ENCODE peak calls at places on chromosomes 4 and X, in eight cellular contexts. P is fibroblast of the aortic adventitia, R is tibial artery, G is Caco-2, I is esophagus squamous epithelium, H is thoracic aorta, E is AG09309, K is IMR-90. S is an unnamed sample.

GRCh38 chr4:52833941-52834525 is 28.1 kb upstream of the RASL11B start:
- DNase-seq in P (peak; percentile 47), R (no peak), G (no peak), I (no peak), H (no peak), E (no peak), K (peak; percentile 25), S (peak; percentile 27)

GRCh38 chrX:29691044-29691443 is 524.3 kb upstream of the MAGEB2 start:
- DNase-seq in P (no peak), R (no peak), G (no peak), I (no peak), H (no peak), E (no peak), K (no peak), S (no peak)

GRCh38 chr4:182126567-182126966 is 116.6 kb upstream of the TENM3 start:
- DNase-seq in P (no peak), R (no peak), G (no peak), I (no peak), H (no peak), E (no peak), K (peak; percentile 60), S (no peak)

GRCh38 chrX:56728321-56728720 is 722 bp upstream of the NBDY start:
- DNase-seq in P (peak; percentile 30), R (no peak), G (no peak), I (no peak), H (no peak), E (no peak), K (no peak), S (peak; percentile 34)

GRCh38 chrX:119753639-119754257 is 4.6 kb upstream of the SOWAHD start:
- DNase-seq in P (peak; percentile 47), R (no peak), G (peak; percentile 19), I (no peak), H (no peak), E (no peak), K (peak; percentile 24), S (peak; percentile 61)

GRCh38 chrX:44431206-44431605 is 87.7 kb upstream of the EFHC2 start:
- DNase-seq in P (no peak), R (no peak), G (no peak), I (no peak), H (no peak), E (no peak), K (peak; percentile 16), S (no peak)

GRCh38 chr4:20028694-20029093 is 223.0 kb upstream of the SLIT2 start:
- DNase-seq in P (peak; percentile 65), R (no peak), G (no peak), I (no peak), H (no peak), E (no peak), K (peak; percentile 55), S (peak; percentile 45)

GRCh38 chr4:36394352-36394903 is 113.0 kb downstream of the DTHD1 start:
- DNase-seq in P (no peak), R (no peak), G (no peak), I (no peak), H (no peak), E (no peak), K (no peak), S (no peak)

GRCh38 chr4:183443609-183444148 is 757 bp upstream of the CDKN2AIP start:
- DNase-seq in P (no peak), R (no peak), G (no peak), I (no peak), H (peak; percentile 10), E (no peak), K (peak; percentile 52), S (peak; percentile 64)

GRCh38 chr4:138259296-138259695 is 17.1 kb upstream of the SLC7A11 start:
- DNase-seq in P (peak; percentile 44), R (no peak), G (no peak), I (no peak), H (no peak), E (no peak), K (no peak), S (no peak)

GRCh38 chr4:76745264-76745663 is 152.7 kb downstream of the SOWAHB start:
- DNase-seq in P (peak; percentile 38), R (no peak), G (no peak), I (no peak), H (no peak), E (no peak), K (peak; percentile 75), S (peak; percentile 76)

GRCh38 chr4:128600996-128601857 is 208.3 kb upstream of the JADE1 start:
- DNase-seq in P (peak; percentile 98), R (peak; percentile 80), G (peak; percentile 8), I (no peak), H (peak; percentile 43), E (peak; percentile 85), K (peak; percentile 97), S (peak; percentile 100)

GRCh38 chr4:53477666-53478065 is 100.2 kb downstream of the FIP1L1 start:
- DNase-seq in P (no peak), R (no peak), G (no peak), I (no peak), H (no peak), E (no peak), K (peak; percentile 28), S (no peak)

GRCh38 chr4:185774815-185775684 is 36.9 kb downstream of the SORBS2 start:
- DNase-seq in P (peak; percentile 79), R (peak; percentile 87), G (no peak), I (no peak), H (peak; percentile 8), E (peak; percentile 78), K (peak; percentile 74), S (peak; percentile 96)

GRCh38 chr4:6385288-6385687 is 87.1 kb downstream of the PPP2R2C start:
- DNase-seq in P (no peak), R (no peak), G (no peak), I (no peak), H (no peak), E (no peak), K (no peak), S (no peak)

GRCh38 chrX:43140546-43140945 is 362.6 kb upstream of the PPP1R2C start:
- DNase-seq in P (no peak), R (no peak), G (no peak), I (no peak), H (no peak), E (no peak), K (no peak), S (no peak)

GRCh38 chrX:107117993-107118321 is 665 bp downstream of the RBM41 start:
- DNase-seq in P (peak; percentile 7), R (no peak), G (no peak), I (no peak), H (no peak), E (no peak), K (no peak), S (peak; percentile 5)

GRCh38 chrX:153948847-153949819 is 4.7 kb upstream of the RENBP start:
- DNase-seq in P (no peak), R (no peak), G (no peak), I (no peak), H (no peak), E (no peak), K (no peak), S (no peak)

GRCh38 chrX:151899622-151900021 is 13.1 kb upstream of the MAGEA4 start:
- DNase-seq in P (peak; percentile 59), R (no peak), G (no peak), I (no peak), H (no peak), E (no peak), K (peak; percentile 1), S (peak; percentile 29)

GRCh38 chr4:48093949-48094550 is 40.0 kb downstream of the TXK start:
- DNase-seq in P (peak; percentile 47), R (no peak), G (no peak), I (no peak), H (no peak), E (no peak), K (peak; percentile 7), S (peak; percentile 44)

GRCh38 chr4:118680808-118681207 is 4.4 kb upstream of the METTL14 start:
- DNase-seq in P (no peak), R (no peak), G (no peak), I (no peak), H (no peak), E (no peak), K (no peak), S (no peak)

DNA sequence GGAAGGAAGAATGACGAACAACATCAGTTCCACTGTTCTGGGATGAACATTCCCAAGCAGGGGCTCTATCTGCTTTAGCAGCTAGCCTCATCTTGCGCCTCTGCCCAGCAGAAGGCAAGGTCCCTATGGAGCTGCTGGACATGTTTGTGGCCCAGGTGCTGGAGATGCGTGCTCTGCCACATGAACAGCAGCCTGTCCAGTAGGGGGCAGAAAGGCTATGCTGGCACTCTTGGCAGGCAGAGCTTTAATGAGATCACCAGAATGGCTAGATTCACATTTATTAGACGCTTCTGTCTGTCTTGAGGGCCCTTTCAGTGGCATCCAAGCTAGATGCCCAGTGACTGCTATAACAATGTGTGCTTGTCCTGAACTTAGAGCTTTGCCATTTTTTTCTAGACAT is 1826.0 kb downstream of the STIM2 start:
- DNase-seq in P (peak; percentile 30), R (no peak), G (peak; percentile 60), I (no peak), H (no peak), E (no peak), K (peak; percentile 38), S (peak; percentile 69)
- TF ChIP-seq CTCF in P (peak; percentile 51), R (no peak), G (peak; percentile 64), I (no peak), H (no peak), E (peak; percentile 56), K (peak; percentile 43), S (peak; percentile 82)

GRCh38 chrX:130728208-130728607 is 174.8 kb downstream of the ENOX2 start:
- DNase-seq in P (peak; percentile 55), R (no peak), G (no peak), I (no peak), H (no peak), E (no peak), K (peak; percentile 46), S (no peak)
- H3K4me3 ChIP-seq in P (no peak overlapping the region), R (no peak overlapping the region), G (no peak overlapping the region), I (no peak overlapping the region), H (no peak overlapping the region), E (no peak overlapping the region), K (no peak overlapping the region), S (no peak overlapping the region)

GRCh38 chr4:786074-786741 is 39.7 kb downstream of the CPLX1 start:
- DNase-seq in P (no peak), R (no peak), G (no peak), I (no peak), H (no peak), E (no peak), K (no peak), S (no peak)

GRCh38 chr4:788006-788635 is 37.8 kb downstream of the CPLX1 start:
- DNase-seq in P (no peak), R (no peak), G (no peak), I (no peak), H (no peak), E (no peak), K (no peak), S (no peak)

GRCh38 chr4:787561-787981 is 38.4 kb downstream of the CPLX1 start:
- DNase-seq in P (no peak), R (no peak), G (no peak), I (no peak), H (no peak), E (no peak), K (no peak), S (no peak)

GRCh38 chr4:785332-786073 is 40.4 kb downstream of the CPLX1 start:
- DNase-seq in P (no peak), R (no peak), G (no peak), I (no peak), H (no peak), E (no peak), K (no peak), S (no peak)

GRCh38 chr4:786861-787300 is 39.0 kb downstream of the CPLX1 start:
- DNase-seq in P (no peak), R (no peak), G (no peak), I (no peak), H (no peak), E (no peak), K (no peak), S (no peak)
- TF ChIP-seq CTCF in P (no peak), R (no peak), G (no peak), I (no peak), H (no peak), E (no peak), K (peak; percentile 17), S (peak; percentile 39)

GRCh38 chr4:158849681-158850080 is 80.9 kb downstream of the FNIP2 start:
- DNase-seq in P (no peak), R (no peak), G (no peak), I (no peak), H (no peak), E (no peak), K (no peak), S (no peak)
- H3K4me3 ChIP-seq in P (no peak overlapping the region), R (no peak overlapping the region), G (no peak overlapping the region), I (no peak overlapping the region), H (no peak overlapping the region), E (no peak overlapping the region), K (no peak overlapping the region), S (no peak overlapping the region)

S was measured in choroid plexus epithelial cell.